ENCODE peak calls at places on chromosome 20, in four cellular contexts. V is GM12878, X is HL-60, J is GM12891. L is an unnamed sample.
A peak's percentile ranks its signal among the peaks of the same experiment; 100 is the strongest.

GRCh38 chr20:46220808-46221207 is 87.5 kb downstream of the CDH22 start:
- DNase-seq in X (no peak), J (no peak), V (no peak), L (peak; percentile 57)

GRCh38 chr20:35579196-35579595 is 36.4 kb upstream of the SPAG4 start:
- DNase-seq in V (no peak), J (no peak), X (no peak), L (no peak)

GRCh38 chr20:13659288-13659687 is 20.6 kb upstream of the TASP1 start:
- DNase-seq in X (no peak), V (peak; percentile 70), J (peak; percentile 32), L (no peak)

GRCh38 chr20:24695529-24696225 is 226.2 kb downstream of the SYNDIG1 start:
- DNase-seq in V (no peak), J (no peak), X (no peak), L (no peak)

GRCh38 chr20:3251806-3252205 is 12.8 kb upstream of the SLC4A11 start:
- DNase-seq in X (no peak), J (no peak), V (no peak), L (no peak)

GRCh38 chr20:24487648-24488047 is 18.2 kb downstream of the SYNDIG1 start:
- DNase-seq in V (no peak), J (no peak), X (no peak), L (no peak)

GRCh38 chr20:51750037-51750769 is 18.0 kb downstream of the ATP9A start:
- DNase-seq in J (no peak), V (no peak), X (no peak), L (no peak)

GRCh38 chr20:63498950-63499332 is at the start of gene EEF1A2:
- DNase-seq in J (no peak), X (no peak), V (no peak), L (peak; percentile 84)

GRCh38 chr20:1632228-1632577 is 12.4 kb upstream of the SIRPB1 start:
- DNase-seq in V (no peak), X (no peak), J (no peak), L (no peak)

GRCh38 chr20:1423625-1424106 is 30.8 kb upstream of the FKBP1A start:
- DNase-seq in X (peak; percentile 57), V (no peak), J (no peak), L (peak; percentile 44)

GRCh38 chr20:32439132-32439829 is 81.2 kb downstream of the ASXL1 start:
- DNase-seq in J (no peak), X (no peak), V (no peak), L (peak; percentile 20)

GRCh38 chr20:45841407-45842129 is 8.0 kb downstream of the SNX21 start:
- DNase-seq in X (no peak), V (no peak), J (no peak), L (no peak)

GRCh38 chr20:57393321-57394086 is 2.3 kb downstream of the RBM38 start:
- DNase-seq in X (no peak), J (no peak), V (no peak), L (no peak)

DNA sequence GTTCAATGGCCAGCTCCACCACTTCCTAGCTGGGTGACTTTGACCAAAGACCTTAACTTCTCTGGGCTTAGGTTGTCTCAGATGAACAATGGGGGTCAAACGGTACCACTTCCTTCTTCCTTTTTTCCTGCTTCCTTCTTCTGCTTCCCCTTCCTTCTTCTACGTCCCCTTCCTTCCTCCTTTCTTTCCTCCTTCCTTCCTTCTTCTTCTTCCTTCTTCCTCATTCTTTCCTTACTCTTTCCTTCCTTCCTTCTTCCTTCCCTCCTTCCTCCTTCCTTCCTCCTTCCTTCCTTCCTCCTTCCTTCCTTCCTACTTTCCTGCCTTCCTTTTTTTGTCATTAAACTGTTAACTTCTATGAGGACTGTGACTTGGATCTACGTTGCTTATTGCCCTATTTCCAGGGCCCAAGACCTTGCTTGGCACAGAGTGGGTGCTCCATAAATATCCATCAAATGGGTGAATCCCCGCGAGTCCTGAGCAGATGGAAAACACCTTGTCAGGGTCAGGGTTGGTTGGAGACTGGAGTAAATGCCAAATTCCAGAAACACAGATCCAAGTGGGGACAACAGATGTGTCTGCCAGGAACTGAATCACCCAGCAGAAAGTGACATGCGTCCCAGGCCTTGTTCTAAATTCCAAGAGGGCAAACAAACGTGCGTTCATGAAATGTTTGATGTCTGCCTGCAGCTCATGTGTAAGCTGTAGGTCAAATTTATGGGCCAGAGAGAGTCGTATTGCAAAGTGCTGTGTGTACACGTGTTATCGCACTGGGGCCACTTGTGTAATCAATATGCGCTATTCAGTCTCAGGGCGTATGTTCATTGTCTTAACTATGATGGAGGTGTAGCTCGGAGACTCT is 243.2 kb downstream of the PREX1 start:
- DNase-seq in J (no peak), X (no peak), V (no peak), L (no peak)
- TF ChIP-seq SPI1 in J (no peak), X (no peak), V (no peak), L (no peak)

DNA sequence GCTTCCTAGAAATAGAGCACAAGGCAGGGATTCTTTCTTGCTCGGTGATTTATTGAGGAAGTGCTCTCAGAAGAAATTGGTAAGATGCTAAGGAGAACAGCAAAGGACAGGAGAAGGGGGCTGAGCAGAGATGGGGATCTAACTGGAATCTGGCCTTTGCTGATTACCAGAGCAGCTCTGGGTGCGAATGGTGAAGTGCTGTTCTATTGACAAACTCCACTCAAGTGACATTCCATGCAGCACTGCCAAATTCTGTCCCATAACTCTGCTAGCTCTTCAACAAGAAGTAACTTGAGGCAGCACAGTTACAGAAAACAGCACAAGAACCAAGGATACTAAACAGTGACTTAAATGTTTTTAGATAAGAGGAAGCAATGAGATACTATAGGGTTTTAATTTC is 13.8 kb upstream of the ANKEF1 start:
- DNase-seq in J (no peak), X (no peak), V (no peak), L (no peak)
- TF ChIP-seq POLR2AphosphoS5 in J (no peak), X (no peak), V (no peak), L (no peak)

GRCh38 chr20:22495789-22496188 is 88.6 kb downstream of the FOXA2 start:
- DNase-seq in V (no peak), X (no peak), J (no peak), L (no peak)
- TF ChIP-seq SPI1 in V (no peak), X (no peak), J (no peak), L (no peak)

DNA sequence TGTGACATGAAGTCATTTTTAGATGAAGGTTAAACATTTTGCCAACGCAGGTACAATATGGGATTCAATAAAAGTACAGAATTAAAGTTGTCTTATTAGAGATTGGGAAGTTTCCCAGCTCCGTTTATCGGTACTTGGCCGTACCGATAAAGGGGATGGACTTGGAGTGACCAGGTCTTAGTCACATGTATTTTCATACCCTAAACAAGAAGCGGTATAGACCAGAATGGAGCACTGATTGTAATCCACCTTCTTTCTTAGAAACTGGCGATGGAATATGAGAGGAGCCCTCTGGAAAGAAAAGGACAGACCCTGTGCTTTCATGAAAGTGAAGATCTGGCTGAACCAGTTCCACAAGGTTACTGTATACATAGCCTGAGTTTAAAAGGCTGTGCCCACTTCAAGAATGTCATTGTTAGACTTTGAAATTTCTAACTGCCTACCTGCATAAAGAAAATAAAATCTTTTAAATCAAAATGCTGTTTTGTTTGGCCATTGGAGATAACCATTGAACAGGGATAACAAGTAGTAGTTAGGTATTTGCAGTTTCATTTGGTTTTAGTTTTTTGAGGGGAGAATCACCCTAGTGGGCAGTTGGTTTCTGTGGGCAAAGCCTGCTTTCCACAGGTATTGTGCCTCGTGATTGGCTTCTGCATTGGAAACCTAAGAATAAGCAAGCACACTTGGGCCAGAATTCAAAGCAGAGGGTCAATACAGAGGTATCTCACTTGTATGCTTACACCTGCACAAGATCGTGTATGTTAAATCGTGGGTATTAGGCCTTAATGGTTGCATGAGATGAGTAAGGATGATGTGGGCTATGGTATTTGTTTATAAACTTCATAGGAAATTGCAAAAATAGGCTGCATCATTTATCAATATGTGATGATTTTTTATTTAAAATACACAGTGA is 11.2 kb upstream of the ZNFX1 start:
- DNase-seq in J (no peak), V (no peak), X (no peak), L (no peak)
- TF ChIP-seq POLR2AphosphoS5 in J (peak; percentile 85), V (peak; percentile 80), X (peak; percentile 78), L (peak; percentile 68)

DNA sequence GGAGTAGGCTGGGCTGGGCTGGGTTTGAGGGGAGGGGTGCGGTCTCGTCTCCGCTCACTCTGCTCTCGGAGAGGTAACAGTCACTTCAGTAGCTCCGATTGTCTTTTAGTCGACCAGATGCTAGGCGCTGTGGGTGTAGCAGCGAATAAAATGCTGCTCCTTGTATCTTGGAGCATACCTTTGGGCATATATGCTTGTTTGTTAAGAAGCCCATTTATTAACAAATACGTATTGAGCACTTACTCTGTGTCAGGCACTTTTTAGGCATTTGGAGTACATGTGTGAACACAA is 548 bp downstream of the ACTR5 start:
- DNase-seq in J (no peak), V (no peak), X (no peak), L (no peak)
- TF ChIP-seq SPI1 in J (no peak), V (no peak), X (no peak), L (no peak)

GRCh38 chr20:34215711-34216381 is 25.4 kb upstream of the ASIP start:
- DNase-seq in J (peak; percentile 25), V (no peak), X (no peak), L (peak; percentile 64)
- TF ChIP-seq POLR2AphosphoS5 in J (no peak), V (no peak), X (no peak), L (peak; percentile 38)

GRCh38 chr20:62333820-62334595 is 31.2 kb downstream of the ADRM1 start:
- DNase-seq in J (no peak), X (no peak), V (no peak), L (no peak)
- TF ChIP-seq SPI1 in J (no peak), X (no peak), V (no peak), L (no peak)

GRCh38 chr20:58690851-58691250 is 1.7 kb upstream of the NPEPL1 start:
- DNase-seq in X (peak; percentile 32), J (no peak), V (no peak), L (no peak)
- TF ChIP-seq POLR2AphosphoS5 in X (no peak), J (no peak), V (no peak), L (no peak)

GRCh38 chr20:9412309-9412708 is 102.1 kb upstream of the LAMP5 start:
- DNase-seq in V (peak; percentile 58), X (no peak), J (no peak), L (no peak)
- TF ChIP-seq SPI1 in V (peak; percentile 79), X (no peak), J (peak; percentile 91), L (no peak)

GRCh38 chr20:21714297-21715192 is 9.1 kb downstream of the PAX1 start:
- DNase-seq in V (no peak), X (no peak), J (no peak), L (no peak)

GRCh38 chr20:21713470-21713869 is 8.0 kb downstream of the PAX1 start:
- DNase-seq in X (no peak), J (no peak), V (no peak), L (no peak)

GRCh38 chr20:21712443-21713059 is 7.1 kb downstream of the PAX1 start:
- DNase-seq in J (no peak), X (no peak), V (no peak), L (no peak)

GRCh38 chr20:21713901-21714296 is 8.4 kb downstream of the PAX1 start:
- DNase-seq in J (no peak), X (no peak), V (no peak), L (no peak)

GRCh38 chr20:21715193-21715881 is 9.9 kb downstream of the PAX1 start:
- DNase-seq in V (no peak), X (no peak), J (no peak), L (no peak)
- TF ChIP-seq POLR2AphosphoS5 in V (no peak), X (no peak), J (no peak), L (no peak)